ENCODE peak calls at places on chromosomes 7 and 10, in five cellular contexts. J is thoracic aorta, R is psoas muscle, F is uterus, H is fibroblast of mammary gland. N is an unnamed sample.

GRCh38 chr10:66746246-66746645 is 179.6 kb upstream of the LRRTM3 start:
- DNase-seq in J (no peak), R (no peak), F (no peak), H (no peak), N (peak)

GRCh38 chr7:94671444-94672235 is 15.7 kb upstream of the SGCE start:
- DNase-seq in J (no peak), R (no peak), F (no peak), H (no peak), N (no peak)

GRCh38 chr7:120554960-120555571 is 282.1 kb downstream of the KCND2 start:
- DNase-seq in J (no peak), R (no peak), F (peak), H (peak), N (peak)

GRCh38 chr10:28810062-28810870 is 132.9 kb downstream of the BAMBI start:
- DNase-seq in J (no peak), R (no peak), F (no peak), H (no peak), N (peak)

GRCh38 chr10:120432209-120432608 is 24.8 kb upstream of the PLPP4 start:
- DNase-seq in J (no peak), R (no peak), F (no peak), H (no peak), N (peak)

GRCh38 chr10:118108194-118109026 is 61.7 kb upstream of the RAB11FIP2 start:
- DNase-seq in J (no peak), R (no peak), F (peak), H (peak), N (peak)

GRCh38 chr7:140235114-140235513 is 58.3 kb upstream of the KDM7A start:
- DNase-seq in J (no peak), R (no peak), F (no peak), H (no peak), N (no peak)

GRCh38 chr10:35606423-35606822 is 1.3 kb downstream of the GJD4 start:
- DNase-seq in J (no peak), R (no peak), F (no peak), H (peak), N (peak)

GRCh38 chr7:2937701-2938513 is 93.8 kb upstream of the GNA12 start:
- DNase-seq in J (no peak), R (no peak), F (no peak), H (no peak), N (no peak)

GRCh38 chr10:77575271-77576006 is 62.2 kb downstream of the KCNMA1 start:
- DNase-seq in J (no peak), R (no peak), F (no peak), H (no peak), N (no peak)

GRCh38 chr10:61464461-61465215 is 11.5 kb upstream of the TMEM26 start:
- DNase-seq in J (no peak), R (no peak), F (no peak), H (peak), N (peak)

GRCh38 chr10:50279489-50279888 is 28.2 kb upstream of the ASAH2 start:
- DNase-seq in J (no peak), R (no peak), F (no peak), H (no peak), N (no peak)

GRCh38 chr10:101217450-101218281 is 11.6 kb downstream of the LBX1 start:
- DNase-seq in J (no peak), R (no peak), F (no peak), H (peak), N (peak)

GRCh38 chr7:35652124-35652523 is 42.8 kb downstream of the HERPUD2 start:
- DNase-seq in J (no peak), R (no peak), F (no peak), H (no peak), N (no peak)

GRCh38 chr7:31065840-31066239 is 13.7 kb downstream of the ADCYAP1R1 start:
- DNase-seq in J (no peak), R (no peak), F (no peak), H (no peak), N (no peak)

GRCh38 chr7:111168182-111168581 is 77.3 kb downstream of the LRRN3 start:
- DNase-seq in J (no peak), R (no peak), F (no peak), H (peak), N (peak)

GRCh38 chr10:43138757-43139241 is 554 bp downstream of the CSGALNACT2 start:
- DNase-seq in J (no peak), R (no peak), F (no peak), H (peak), N (peak)

GRCh38 chr10:59880976-59881510 is 25.3 kb downstream of the CCDC6 start:
- DNase-seq in J (no peak), R (no peak), F (no peak), H (no peak), N (no peak)

GRCh38 chr7:6623589-6624245 is 8.3 kb downstream of the ZNF853 start:
- DNase-seq in J (no peak), R (no peak), F (no peak), H (no peak), N (no peak)

GRCh38 chr7:98250789-98251188 is 1.2 kb downstream of the TECPR1 start:
- DNase-seq in J (no peak), R (no peak), F (no peak), H (no peak), N (no peak)

GRCh38 chr10:46106410-46107255 is 60.6 kb upstream of the MSMB start:
- DNase-seq in J (no peak), R (peak), F (no peak), H (peak), N (peak)

GRCh38 chr10:18418579-18419210 is 232.7 kb downstream of the NSUN6 start:
- DNase-seq in J (no peak), R (no peak), F (no peak), H (peak), N (no peak)

GRCh38 chr10:112985701-112986510 is 35.9 kb downstream of the TCF7L2 start:
- DNase-seq in J (no peak), R (no peak), F (peak), H (peak), N (peak)

GRCh38 chr7:76057813-76058145 is 9.9 kb downstream of the MDH2 start:
- DNase-seq in J (no peak), R (peak), F (no peak), H (no peak), N (no peak)

GRCh38 chr10:97481071-97481470 is 17.2 kb downstream of the MMS19 start:
- DNase-seq in J (no peak), R (no peak), F (no peak), H (no peak), N (no peak)

GRCh38 chr7:55148571-55148970 is 129.8 kb downstream of the EGFR start:
- DNase-seq in J (no peak), R (no peak), F (no peak), H (no peak), N (peak)

GRCh38 chr7:113087278-113087998 is 811 bp upstream of the GPR85 start:
- DNase-seq in J (no peak), R (no peak), F (peak), H (peak), N (peak)

GRCh38 chr10:77604941-77605351 is 32.7 kb downstream of the KCNMA1 start:
- DNase-seq in J (no peak), R (no peak), F (no peak), H (no peak), N (no peak)

GRCh38 chr7:130910949-130911944 is 177.2 kb upstream of the KLF14 start:
- DNase-seq in J (no peak), R (no peak), F (no peak), H (peak), N (peak)

GRCh38 chr7:114574384-114574783 is 159.8 kb downstream of the FOXP2 start:
- DNase-seq in J (no peak), R (no peak), F (no peak), H (peak), N (peak)

GRCh38 chr7:114818501-114818900 is 103.4 kb upstream of the MDFIC start:
- DNase-seq in J (no peak), R (no peak), F (no peak), H (peak), N (peak)

GRCh38 chr10:1044146-1044545 is 4.8 kb downstream of the IDI1 start:
- DNase-seq in J (no peak), R (no peak), F (no peak), H (no peak), N (no peak)

GRCh38 chr10:35633006-35633980 is 8.8 kb downstream of the FZD8 start:
- DNase-seq in J (no peak), R (no peak), F (no peak), H (no peak), N (no peak)

GRCh38 chr7:30931161-30931926 is 19.7 kb downstream of the AQP1 start:
- DNase-seq in J (no peak), R (peak), F (peak), H (no peak), N (no peak)

GRCh38 chr7:141003172-141004080 is 11.3 kb downstream of the MRPS33 start:
- DNase-seq in J (no peak), R (no peak), F (no peak), H (no peak), N (no peak)

GRCh38 chr10:61896854-61897661 is 4.4 kb upstream of the ARID5B start:
- DNase-seq in J (no peak), R (peak), F (peak), H (peak), N (peak)

GRCh38 chr7:77655836-77656455 is 40.3 kb upstream of the RSBN1L start:
- DNase-seq in J (no peak), R (no peak), F (no peak), H (peak), N (peak)

GRCh38 chr7:27220440-27220955 is 20.6 kb upstream of the HOXA13 start:
- DNase-seq in J (no peak), R (no peak), F (no peak), H (no peak), N (no peak)

GRCh38 chr7:437293-438280 is 82.1 kb downstream of the PDGFA start:
- DNase-seq in J (no peak), R (no peak), F (no peak), H (no peak), N (no peak)

GRCh38 chr7:433558-433957 is 86.1 kb downstream of the PDGFA start:
- DNase-seq in J (no peak), R (no peak), F (no peak), H (no peak), N (no peak)

GRCh38 chr7:434891-435486 is 84.7 kb downstream of the PDGFA start:
- DNase-seq in J (no peak), R (no peak), F (no peak), H (no peak), N (peak)

GRCh38 chr7:436367-437128 is 83.1 kb downstream of the PDGFA start:
- DNase-seq in J (no peak), R (no peak), F (no peak), H (no peak), N (no peak)

DNA sequence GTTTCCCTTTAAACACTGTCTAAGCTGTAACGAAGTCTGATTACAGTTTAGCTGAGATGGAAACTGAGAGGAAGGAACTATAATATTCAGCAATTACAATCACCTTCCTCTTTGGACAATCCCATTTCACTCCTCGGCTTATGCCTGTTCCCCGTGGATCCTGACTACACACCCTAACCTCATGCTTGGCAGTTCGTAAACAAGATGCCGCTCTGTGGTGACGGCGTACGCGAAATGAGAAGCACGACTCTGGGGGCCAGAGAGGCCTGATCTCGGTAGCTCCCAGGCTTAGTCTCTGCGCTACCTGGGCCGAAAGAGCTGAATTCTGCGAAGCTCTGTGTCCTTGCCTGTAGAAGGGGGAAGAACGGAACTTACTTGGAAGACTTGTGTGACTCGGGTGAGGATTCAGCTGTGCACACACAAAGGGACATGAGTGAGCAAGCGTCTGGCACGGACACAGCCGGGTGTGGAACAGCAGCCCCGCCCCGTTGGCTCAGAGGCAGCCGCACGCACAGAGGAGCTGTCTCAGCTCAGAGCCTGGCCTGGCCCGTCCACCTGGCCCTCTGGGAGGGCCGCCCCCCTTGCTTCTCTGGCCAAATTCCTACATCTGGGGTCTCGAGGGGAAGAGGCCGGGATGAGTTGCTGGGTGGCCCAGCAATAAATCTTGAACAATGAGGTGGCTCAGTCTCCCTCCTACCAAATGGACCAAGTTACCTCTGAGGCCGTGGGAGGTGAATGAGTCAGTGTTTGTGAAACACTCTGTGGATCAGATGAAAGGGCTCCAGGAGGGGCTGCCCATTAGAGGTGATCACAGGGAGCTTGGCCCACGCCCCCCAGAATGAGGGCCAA is 83.9 kb downstream of the PDGFA start:
- DNase-seq in J (no peak), R (peak), F (no peak), H (peak), N (no peak)
- H3K4me3 ChIP-seq in J (peak), R (no peak), F (no peak), H (no peak), N (no peak)

DNA sequence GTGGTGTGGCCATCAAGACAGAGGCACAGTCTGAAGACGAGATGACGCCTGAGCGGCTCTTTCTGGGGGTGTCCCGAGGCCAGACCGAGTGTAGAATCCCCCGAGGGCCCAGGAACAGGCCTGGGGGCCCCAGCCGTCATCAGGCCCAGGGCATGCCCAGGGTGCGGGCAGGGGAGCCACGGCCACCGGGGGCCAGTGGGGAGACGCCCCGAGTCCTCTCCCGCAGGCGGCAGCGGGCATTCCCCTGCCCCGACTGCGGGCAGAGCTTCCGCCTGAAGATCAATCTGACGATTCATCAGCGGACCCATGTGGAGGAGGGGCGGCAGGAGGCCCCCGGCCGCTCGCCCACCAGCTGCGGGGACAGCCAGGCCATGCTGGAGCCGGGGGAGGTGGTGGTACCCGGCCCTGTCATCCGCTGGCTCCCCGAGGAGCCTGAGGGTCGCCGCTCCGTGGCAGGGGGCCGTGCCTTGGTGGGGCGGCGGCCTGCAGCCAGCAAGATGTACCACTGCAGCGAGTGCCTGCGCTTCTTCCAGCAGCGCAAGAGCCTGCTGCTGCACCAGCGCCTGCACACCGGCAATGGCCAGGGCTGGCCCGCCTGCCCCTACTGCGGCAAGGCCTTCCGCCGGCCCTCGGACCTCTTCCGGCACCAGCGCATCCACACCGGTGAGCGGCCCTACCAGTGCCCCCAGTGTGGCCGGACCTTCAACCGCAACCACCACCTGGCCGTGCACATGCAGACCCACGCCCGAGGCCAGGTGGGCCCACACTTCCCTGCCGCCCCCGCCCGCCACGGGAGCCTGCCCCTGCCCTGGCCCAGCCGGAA is 19.7 kb downstream of the ZNF783 start:
- DNase-seq in J (no peak), R (no peak), F (no peak), H (no peak), N (no peak)
- TF ChIP-seq CTCF in J (no peak), R (no peak), F (no peak), H (no peak), N (no peak)

GRCh38 chr10:14071956-14072355 is 258.8 kb downstream of the FRMD4A start:
- DNase-seq in J (no peak), R (no peak), F (no peak), H (no peak), N (no peak)
- H3K4me3 ChIP-seq in J (no peak), R (no peak), F (no peak), H (no peak), N (no peak)

GRCh38 chr7:79359827-79360226 is 93.6 kb downstream of the MAGI2 start:
- DNase-seq in J (no peak), R (no peak), F (no peak), H (no peak), N (no peak)

GRCh38 chr7:79357101-79357500 is 96.4 kb downstream of the MAGI2 start:
- DNase-seq in J (no peak), R (no peak), F (no peak), H (no peak), N (no peak)

DNA sequence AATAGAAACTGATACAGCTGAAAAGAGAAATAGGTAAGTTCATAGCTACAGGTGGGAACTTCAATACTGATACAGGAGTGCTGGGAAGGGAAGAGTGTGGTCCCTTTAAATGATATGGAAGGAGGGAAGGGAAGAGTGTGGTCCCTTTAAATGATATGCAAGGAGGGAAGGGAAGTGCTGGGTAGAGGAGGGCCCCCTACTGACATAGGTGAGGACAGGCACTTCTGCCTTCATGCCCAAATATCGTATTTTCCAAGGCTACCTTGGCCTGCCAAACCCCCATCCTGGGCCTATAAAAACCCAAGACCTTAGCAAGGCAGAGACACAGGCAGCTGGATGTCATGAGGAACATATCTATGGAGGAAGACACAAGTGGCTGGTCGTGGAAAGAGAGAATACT is 92.3 kb downstream of the MAGI2 start:
- DNase-seq in J (no peak), R (no peak), F (no peak), H (no peak), N (no peak)
- TF ChIP-seq CTCF in J (no peak), R (no peak), F (no peak), H (no peak), N (no peak)

GRCh38 chr10:72219229-72219814 is 3.2 kb upstream of the ASCC1 start:
- DNase-seq in J (no peak), R (no peak), F (no peak), H (no peak), N (no peak)
- H3K4me3 ChIP-seq in J (no peak), R (peak), F (no peak), H (no peak), N (no peak)

DNA sequence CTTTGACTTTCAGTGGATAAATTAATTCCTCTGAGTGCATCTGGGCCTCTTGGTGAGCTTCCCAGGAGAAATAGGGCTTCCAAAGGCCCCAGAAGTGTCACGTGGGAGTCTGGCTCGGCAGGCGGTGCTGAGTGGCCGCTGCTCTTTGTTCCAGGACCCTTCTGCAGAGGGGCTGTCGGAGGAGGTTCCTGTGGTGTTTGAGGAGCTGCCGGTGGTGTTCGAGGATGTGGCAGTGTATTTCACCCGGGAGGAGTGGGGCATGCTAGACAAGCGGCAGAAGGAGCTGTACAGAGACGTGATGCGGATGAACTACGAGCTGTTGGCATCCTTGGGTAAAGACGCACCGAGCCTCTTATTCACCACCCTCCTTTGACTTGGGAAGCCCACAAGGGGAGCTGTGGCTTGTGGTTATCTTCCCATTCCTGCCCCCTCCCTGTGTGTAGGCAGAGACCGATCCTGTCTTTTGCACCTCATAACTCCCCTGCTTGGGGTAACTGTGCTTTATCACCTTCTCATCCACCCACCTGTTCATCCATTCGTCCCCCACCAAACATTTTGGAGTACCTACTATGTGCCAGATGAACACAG is 11.9 kb downstream of the ZNF862 start:
- DNase-seq in J (no peak), R (no peak), F (no peak), H (no peak), N (no peak)
- TF ChIP-seq CTCF in J (no peak), R (no peak), F (no peak), H (no peak), N (no peak)